ENCODE peak calls at places on chromosomes 4 and X, in four cellular contexts. O, B, R and L are unnamed samples. For H3K36me3 and H3K4me1, the result is how much of the 10 kb centered on the place peaks cover.

GRCh38 chr4:99848576-99848975 is 31.9 kb downstream of the DAPP1 start:
- DNase-seq in O (no peak), B (no peak), R (no peak), L (no peak)

GRCh38 chrX:20212486-20213089 is 54.1 kb downstream of the RPS6KA3 start:
- DNase-seq in O (no peak), B (no peak), R (no peak), L (no peak)

GRCh38 chr4:138972956-138973819 is 42.4 kb upstream of the NOCT start:
- DNase-seq in O (no peak), B (no peak), R (peak), L (no peak)

GRCh38 chr4:173917255-173917960 is 366.1 kb downstream of the FBXO8 start:
- DNase-seq in O (no peak), B (no peak), R (peak), L (no peak)

GRCh38 chr4:19971829-19972228 is 279.9 kb upstream of the SLIT2 start:
- DNase-seq in O (no peak), B (no peak), R (peak), L (no peak)

GRCh38 chrX:48681539-48682183 is 1.9 kb upstream of the WAS start:
- DNase-seq in O (no peak), B (no peak), R (no peak), L (no peak)

GRCh38 chr4:114026447-114026846 is 47.0 kb upstream of the ARSJ start:
- DNase-seq in O (no peak), B (no peak), R (no peak), L (no peak)

GRCh38 chrX:17579021-17579420 is 158.3 kb upstream of the SCML1 start:
- DNase-seq in O (no peak), B (no peak), R (no peak), L (no peak)

GRCh38 chrX:75522565-75523411 is at the start of gene ZDHHC15:
- DNase-seq in O (peak), B (peak), R (peak), L (peak)

GRCh38 chr4:109826719-109827118 is 1.1 kb upstream of the RRH start:
- DNase-seq in O (no peak), B (no peak), R (no peak), L (peak)

GRCh38 chr4:21752616-21753015 is 196.0 kb downstream of the KCNIP4 start:
- DNase-seq in O (no peak), B (no peak), R (no peak), L (no peak)

GRCh38 chr4:154086247-154086646 is 297.4 kb upstream of the SFRP2 start:
- DNase-seq in O (no peak), B (no peak), R (peak), L (no peak)

GRCh38 chr4:121200795-121201472 is 36.8 kb upstream of the TNIP3 start:
- DNase-seq in O (no peak), B (no peak), R (no peak), L (no peak)

GRCh38 chr4:181224826-181225225 is 1018.4 kb upstream of the TENM3 start:
- DNase-seq in O (no peak), B (no peak), R (no peak), L (no peak)

GRCh38 chr4:181219783-181220416 is 1023.3 kb upstream of the TENM3 start:
- DNase-seq in O (no peak), B (no peak), R (peak), L (no peak)

DNA sequence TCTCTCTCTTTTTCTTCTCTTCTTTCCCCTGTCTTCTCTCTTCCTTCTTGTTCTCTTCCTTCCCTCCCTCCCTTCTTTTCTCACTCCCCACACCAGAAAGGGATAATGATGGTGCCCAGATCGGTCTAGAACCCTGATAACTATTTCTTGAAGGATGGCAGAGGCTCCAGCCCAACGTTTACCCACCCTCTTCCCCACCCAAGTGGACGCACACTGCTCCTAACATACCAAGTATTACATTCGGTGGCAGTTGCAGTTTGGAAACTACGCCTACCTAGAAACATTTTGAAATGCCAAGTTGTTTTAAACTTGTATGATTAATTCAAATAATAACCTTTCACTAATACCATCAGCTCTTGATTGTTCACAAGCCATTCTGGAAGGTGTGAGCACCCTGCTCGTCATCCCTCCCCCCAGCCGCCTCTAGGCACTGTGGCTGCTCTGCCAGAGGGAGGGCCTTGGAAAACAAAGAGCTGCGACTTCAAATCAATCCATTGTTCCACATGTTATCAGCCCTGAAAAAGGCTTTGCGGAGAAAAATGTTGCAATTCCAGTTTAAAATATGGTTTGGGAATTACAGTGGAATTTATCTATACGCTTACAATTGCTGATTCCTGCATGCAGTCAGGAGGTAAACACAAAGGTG is 1017.5 kb upstream of the TENM3 start:
- DNase-seq in O (no peak), B (no peak), R (peak), L (no peak)
- H3K4me3 ChIP-seq in O (no peak), B (no peak), R (no peak), L (no peak)

GRCh38 chrX:31272472-31272775 is 200.6 kb upstream of the FTHL17 start:
- DNase-seq in O (no peak), B (no peak), R (peak), L (no peak)
- H3K36me3 ChIP-seq in O (under half), B (under half), R (under half), L (under half)

DNA sequence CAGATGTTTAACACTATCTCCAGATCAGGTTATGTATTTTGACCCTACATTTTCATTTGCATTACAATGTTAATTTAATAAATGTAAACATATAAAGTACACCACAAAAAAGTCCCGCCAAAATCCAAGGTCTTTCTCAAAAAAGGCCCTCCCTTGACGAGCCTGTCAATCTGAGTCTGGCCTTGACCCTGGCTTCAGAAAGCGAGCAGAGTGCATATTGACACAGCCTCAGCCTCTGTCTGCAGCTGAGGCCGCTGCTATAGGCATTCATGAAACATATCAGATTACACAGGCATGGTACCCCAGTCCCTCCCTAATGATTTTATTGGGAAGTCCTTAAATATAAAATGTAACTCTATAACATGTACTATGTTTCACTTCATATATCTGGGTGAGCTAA is 6.2 kb downstream of the MBNL3 start:
- DNase-seq in O (no peak), B (no peak), R (no peak), L (peak)
- H3K4me1 ChIP-seq in O (under half), B (under half), R (under half), L (under half)

GRCh38 chr4:107854326-107855030 is 29.7 kb downstream of the SGMS2 start:
- DNase-seq in O (no peak), B (no peak), R (no peak), L (peak)
- H3K4me3 ChIP-seq in O (no peak), B (no peak), R (no peak), L (no peak)

GRCh38 chr4:38122060-38122459 is 161.9 kb downstream of the PTTG2 start:
- DNase-seq in O (no peak), B (no peak), R (no peak), L (no peak)

GRCh38 chr4:38125816-38126215 is 165.6 kb downstream of the PTTG2 start:
- DNase-seq in O (no peak), B (no peak), R (no peak), L (no peak)

GRCh38 chr4:38128478-38129451 is 168.6 kb downstream of the PTTG2 start:
- DNase-seq in O (no peak), B (no peak), R (peak), L (no peak)

GRCh38 chr4:38123555-38123954 is 163.4 kb downstream of the PTTG2 start:
- DNase-seq in O (no peak), B (no peak), R (no peak), L (no peak)

GRCh38 chr4:38124961-38125360 is 164.8 kb downstream of the PTTG2 start:
- DNase-seq in O (no peak), B (no peak), R (no peak), L (no peak)
- H3K36me3 ChIP-seq in O (half or more), B (under half), R (under half), L (under half)

GRCh38 chr4:94345267-94345666 is 2.6 kb upstream of the HPGDS start:
- DNase-seq in O (no peak), B (no peak), R (no peak), L (no peak)
- H3K4me1 ChIP-seq in O (under half), B (under half), R (under half), L (under half)

DNA sequence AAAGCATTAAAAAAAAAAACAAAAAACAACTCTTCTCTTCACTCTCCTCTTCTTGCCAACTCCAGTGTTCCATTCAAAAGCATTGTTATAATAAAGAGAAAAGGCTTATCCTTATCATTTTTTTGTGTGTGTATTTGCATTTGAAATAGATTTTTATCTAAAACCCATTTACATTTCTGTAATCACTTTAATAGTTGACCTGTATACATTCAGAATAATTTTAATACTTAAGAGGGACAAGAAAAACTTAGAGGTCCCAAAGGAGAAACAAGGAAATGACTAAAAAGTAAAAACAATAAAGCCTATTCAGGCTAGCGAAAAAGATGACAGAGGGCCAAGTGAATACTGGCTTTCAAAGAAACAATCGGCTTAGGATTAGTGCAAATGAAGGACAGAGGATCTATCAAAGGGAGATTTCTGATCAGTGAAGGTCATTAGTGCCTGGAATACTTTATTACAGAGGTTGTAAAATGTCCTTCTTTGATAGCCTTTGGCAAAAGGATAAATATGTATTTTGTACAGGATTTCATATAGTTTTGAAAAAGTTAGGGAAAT is 808.3 kb downstream of the RPA4 start:
- DNase-seq in O (no peak), B (no peak), R (peak), L (peak)
- H3K4me3 ChIP-seq in O (no peak), B (no peak), R (no peak), L (no peak)

GRCh38 chr4:169115144-169115896 is 105.3 kb upstream of the CBR4 start:
- DNase-seq in O (no peak), B (no peak), R (no peak), L (no peak)
- H3K36me3 ChIP-seq in O (half or more), B (under half), R (under half), L (under half)

GRCh38 chr4:113024373-113024772 is 25.1 kb upstream of the ANK2 start:
- DNase-seq in O (no peak), B (no peak), R (no peak), L (no peak)
- H3K4me1 ChIP-seq in O (under half), B (under half), R (under half), L (under half)

GRCh38 chr4:185017964-185018772 is at the start of gene HELT:
- DNase-seq in O (no peak), B (no peak), R (peak), L (no peak)
- H3K4me3 ChIP-seq in O (no peak), B (no peak), R (no peak), L (no peak)